ENCODE peak calls at places on chromosomes 7 and 10, in ten cellular contexts. Y, E, D, C, L, X, I, M, W and H are unnamed samples.

GRCh38 chr7:96484091-96484490 is 162.2 kb upstream of the SLC25A13 start:
- DNase-seq in Y (no peak), E (no peak), D (no peak), C (no peak), L (no peak), X (no peak), I (no peak), M (no peak), W (no peak), H (no peak)

GRCh38 chr7:44272456-44272855 is 52.9 kb downstream of the CAMK2B start:
- DNase-seq in Y (no peak), E (no peak), D (no peak), C (no peak), L (no peak), X (no peak), I (no peak), M (no peak), W (no peak), H (no peak)

GRCh38 chr10:93806882-93807281 is 49.1 kb downstream of the LGI1 start:
- DNase-seq in Y (no peak), E (no peak), D (no peak), C (peak; percentile 44), L (no peak), X (no peak), I (no peak), M (peak; percentile 47), W (no peak), H (no peak)

GRCh38 chr7:74002474-74003017 is 25.4 kb upstream of the ELN start:
- DNase-seq in Y (no peak), E (no peak), D (peak; percentile 41), C (peak; percentile 81), L (no peak), X (no peak), I (no peak), M (peak; percentile 69), W (no peak), H (no peak)

GRCh38 chr7:67462781-67463191 is 466.2 kb downstream of the TYW1 start:
- DNase-seq in Y (no peak), E (no peak), D (peak; percentile 67), C (peak; percentile 27), L (peak; percentile 72), X (peak; percentile 30), I (no peak), M (no peak), W (no peak), H (no peak)

GRCh38 chr7:28623863-28624262 is 211.5 kb downstream of the CREB5 start:
- DNase-seq in Y (no peak), E (peak; percentile 51), D (no peak), C (no peak), L (no peak), X (no peak), I (no peak), M (no peak), W (no peak), H (no peak)

GRCh38 chr10:19845963-19846362 is 29.7 kb downstream of the PLXDC2 start:
- DNase-seq in Y (no peak), E (no peak), D (no peak), C (peak; percentile 26), L (no peak), X (no peak), I (no peak), M (peak; percentile 25), W (no peak), H (no peak)

GRCh38 chr7:125257617-125258016 is 328.0 kb upstream of the POT1 start:
- DNase-seq in Y (peak; percentile 57), E (no peak), D (no peak), C (no peak), L (no peak), X (no peak), I (no peak), M (no peak), W (no peak), H (no peak)

GRCh38 chr7:140771826-140772225 is 75.3 kb downstream of the NDUFB2 start:
- DNase-seq in Y (no peak), E (no peak), D (no peak), C (no peak), L (no peak), X (no peak), I (no peak), M (no peak), W (no peak), H (no peak)

GRCh38 chr7:101099969-101100781 is 14.9 kb downstream of the TRIM56 start:
- DNase-seq in Y (peak; percentile 95), E (no peak), D (peak; percentile 98), C (peak; percentile 97), L (peak; percentile 95), X (peak; percentile 99), I (peak; percentile 37), M (peak; percentile 98), W (peak; percentile 68), H (peak; percentile 60)

GRCh38 chr7:2024227-2024918 is 208.4 kb downstream of the MAD1L1 start:
- DNase-seq in Y (no peak), E (no peak), D (no peak), C (peak; percentile 14), L (no peak), X (no peak), I (no peak), M (peak; percentile 11), W (no peak), H (no peak)

GRCh38 chr10:61314273-61314672 is 138.9 kb downstream of the TMEM26 start:
- DNase-seq in Y (no peak), E (no peak), D (no peak), C (no peak), L (no peak), X (no peak), I (no peak), M (no peak), W (no peak), H (no peak)

GRCh38 chr10:88467835-88468485 is 115.2 kb downstream of the RNLS start:
- DNase-seq in Y (no peak), E (no peak), D (no peak), C (peak; percentile 32), L (no peak), X (no peak), I (no peak), M (peak; percentile 26), W (no peak), H (no peak)

GRCh38 chr7:28052933-28053332 is 127.7 kb downstream of the JAZF1 start:
- DNase-seq in Y (no peak), E (no peak), D (no peak), C (peak; percentile 67), L (no peak), X (no peak), I (no peak), M (peak; percentile 41), W (no peak), H (no peak)

GRCh38 chr7:3028071-3028766 is 15.4 kb downstream of the CARD11 start:
- DNase-seq in Y (peak; percentile 59), E (no peak), D (no peak), C (peak; percentile 63), L (peak; percentile 53), X (no peak), I (no peak), M (peak; percentile 16), W (no peak), H (no peak)

GRCh38 chr7:12570148-12570528 is 382 bp upstream of the SCIN start:
- DNase-seq in Y (no peak), E (no peak), D (no peak), C (no peak), L (peak; percentile 57), X (no peak), I (no peak), M (peak; percentile 0), W (no peak), H (peak; percentile 49)
- H3K4me3 ChIP-seq in Y (peak overlapping the region; percentile 80), E (no peak overlapping the region), D (peak overlapping the region; percentile 23), C (peak overlapping the region; percentile 50), L (peak overlapping the region; percentile 60), X (peak overlapping the region; percentile 26), I (peak overlapping the region; percentile 69), M (peak overlapping the region; percentile 35), W (peak overlapping the region; percentile 79), H (peak overlapping the region; percentile 27)

GRCh38 chr10:22603581-22603980 is 110.8 kb downstream of the PIP4K2A start:
- DNase-seq in Y (no peak), E (no peak), D (no peak), C (no peak), L (no peak), X (no peak), I (no peak), M (no peak), W (no peak), H (no peak)

GRCh38 chr10:22605168-22605567 is 109.2 kb downstream of the PIP4K2A start:
- DNase-seq in Y (no peak), E (peak; percentile 48), D (no peak), C (peak; percentile 88), L (no peak), X (no peak), I (no peak), M (peak; percentile 87), W (no peak), H (no peak)

GRCh38 chr10:22607261-22607660 is 107.1 kb downstream of the PIP4K2A start:
- DNase-seq in Y (no peak), E (no peak), D (no peak), C (no peak), L (no peak), X (no peak), I (no peak), M (no peak), W (no peak), H (no peak)

GRCh38 chr10:22604314-22605091 is 109.9 kb downstream of the PIP4K2A start:
- DNase-seq in Y (no peak), E (no peak), D (no peak), C (no peak), L (no peak), X (no peak), I (no peak), M (no peak), W (no peak), H (no peak)

DNA sequence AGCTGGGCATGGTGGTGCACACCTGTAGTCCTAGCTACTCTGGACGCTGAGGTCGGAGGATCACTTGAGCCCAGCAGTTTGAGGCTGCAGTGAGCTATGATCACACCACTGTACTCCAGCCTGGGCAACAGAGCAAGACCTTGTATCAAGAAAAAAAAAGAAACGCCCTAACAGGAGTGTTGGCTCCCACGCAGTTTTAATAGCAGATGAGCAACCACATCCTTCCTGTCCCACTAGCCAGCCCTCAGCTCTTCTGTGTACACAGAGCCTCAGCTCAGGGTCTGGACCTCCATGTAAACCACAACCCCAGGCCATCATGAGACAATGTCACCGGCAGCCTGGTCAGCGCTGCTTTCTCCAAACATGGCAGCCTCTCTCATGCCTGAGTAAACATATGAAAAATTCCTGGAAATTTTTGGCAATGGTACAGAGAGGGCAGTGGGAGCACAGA is 108.2 kb downstream of the PIP4K2A start:
- DNase-seq in Y (no peak), E (peak; percentile 86), D (no peak), C (peak; percentile 31), L (no peak), X (no peak), I (no peak), M (peak; percentile 32), W (no peak), H (no peak)
- H3K4me3 ChIP-seq in Y (no peak overlapping the region), E (peak overlapping the region; percentile 54), D (no peak overlapping the region), C (no peak overlapping the region), L (no peak overlapping the region), X (no peak overlapping the region), I (no peak overlapping the region), M (no peak overlapping the region), W (no peak overlapping the region), H (no peak overlapping the region)

GRCh38 chr10:75406158-75407065 is 4.8 kb upstream of the ZNF503 start:
- DNase-seq in Y (peak; percentile 71), E (no peak), D (no peak), C (no peak), L (peak; percentile 33), X (no peak), I (no peak), M (no peak), W (peak; percentile 21), H (no peak)
- H3K4me3 ChIP-seq in Y (no peak overlapping the region), E (no peak overlapping the region), D (no peak overlapping the region), C (no peak overlapping the region), L (peak overlapping the region; percentile 89), X (no peak overlapping the region), I (peak overlapping the region; percentile 89), M (no peak overlapping the region), W (no peak overlapping the region), H (no peak overlapping the region)

GRCh38 chr10:80501913-80502521 is 35.7 kb upstream of the SH2D4B start:
- DNase-seq in Y (no peak), E (no peak), D (no peak), C (peak; percentile 40), L (no peak), X (no peak), I (no peak), M (no peak), W (no peak), H (no peak)
- H3K4me3 ChIP-seq in Y (no peak overlapping the region), E (no peak overlapping the region), D (no peak overlapping the region), C (no peak overlapping the region), L (no peak overlapping the region), X (no peak overlapping the region), I (no peak overlapping the region), M (no peak overlapping the region), W (no peak overlapping the region), H (no peak overlapping the region)